ENCODE peak calls at places on chromosomes 12 and 14, in five cellular contexts. One of them, this sample, is unnamed.

GRCh38 chr12:110079477-110080400 is 31.4 kb upstream of the C12orf76 start:
- DNase-seq in H54: no peak
- DNase-seq in tibial nerve: peak; percentile 38
- DNase-seq in spleen: peak; percentile 89
- DNase-seq in HCT116: no peak
- DNase-seq in this sample: peak; percentile 37

GRCh38 chr12:131608740-131609665 is 101.9 kb upstream of the SFSWAP start:
- DNase-seq in tibial nerve: peak; percentile 69
- DNase-seq in spleen: peak; percentile 92
- DNase-seq in H54: peak; percentile 88
- DNase-seq in HCT116: peak; percentile 43
- DNase-seq in this sample: peak; percentile 14

GRCh38 chr14:53010193-53010592 is 59.3 kb upstream of the FERMT2 start:
- DNase-seq in spleen: no peak
- DNase-seq in H54: no peak
- DNase-seq in HCT116: no peak
- DNase-seq in tibial nerve: no peak
- DNase-seq in this sample: no peak

GRCh38 chr14:88848571-88848970 is 24.1 kb downstream of the TTC8 start:
- DNase-seq in spleen: no peak
- DNase-seq in HCT116: no peak
- DNase-seq in H54: no peak
- DNase-seq in tibial nerve: no peak
- DNase-seq in this sample: no peak

GRCh38 chr12:45483571-45483970 is 245.9 kb upstream of the ARID2 start:
- DNase-seq in H54: no peak
- DNase-seq in HCT116: no peak
- DNase-seq in spleen: no peak
- DNase-seq in tibial nerve: no peak
- DNase-seq in this sample: no peak

GRCh38 chr12:67702136-67702535 is 53.6 kb downstream of the DYRK2 start:
- DNase-seq in HCT116: no peak
- DNase-seq in tibial nerve: no peak
- DNase-seq in spleen: no peak
- DNase-seq in H54: no peak
- DNase-seq in this sample: no peak

GRCh38 chr14:20690848-20691640 is 2.5 kb downstream of the ANG start:
- DNase-seq in H54: no peak
- DNase-seq in HCT116: peak; percentile 60
- DNase-seq in spleen: no peak
- DNase-seq in tibial nerve: no peak
- DNase-seq in this sample: peak; percentile 77

GRCh38 chr14:100914597-100915021 is 11.1 kb upstream of the RTL1 start:
- DNase-seq in tibial nerve: no peak
- DNase-seq in HCT116: no peak
- DNase-seq in spleen: no peak
- DNase-seq in H54: no peak
- DNase-seq in this sample: peak; percentile 79

GRCh38 chr12:125229878-125230530 is 164.8 kb downstream of the AACS start:
- DNase-seq in tibial nerve: no peak
- DNase-seq in spleen: no peak
- DNase-seq in HCT116: no peak
- DNase-seq in H54: no peak
- DNase-seq in this sample: no peak

GRCh38 chr12:121711925-121712461 is 559 bp upstream of the TMEM120B start:
- DNase-seq in HCT116: no peak
- DNase-seq in spleen: peak; percentile 80
- DNase-seq in tibial nerve: no peak
- DNase-seq in H54: no peak
- DNase-seq in this sample: no peak

GRCh38 chr12:16300706-16301105 is 23.2 kb upstream of the SLC15A5 start:
- DNase-seq in spleen: no peak
- DNase-seq in tibial nerve: peak; percentile 14
- DNase-seq in H54: no peak
- DNase-seq in HCT116: no peak
- DNase-seq in this sample: no peak

GRCh38 chr14:101010293-101010692 is 106.8 kb upstream of the RTL1 start:
- DNase-seq in H54: no peak
- DNase-seq in spleen: peak; percentile 39
- DNase-seq in HCT116: no peak
- DNase-seq in tibial nerve: no peak
- DNase-seq in this sample: no peak

GRCh38 chr12:113456761-113457160 is 14.9 kb downstream of the LHX5 start:
- DNase-seq in H54: no peak
- DNase-seq in HCT116: no peak
- DNase-seq in spleen: no peak
- DNase-seq in tibial nerve: no peak
- DNase-seq in this sample: no peak

GRCh38 chr14:62378057-62378456 is 615.8 kb downstream of the SNAPC1 start:
- DNase-seq in spleen: no peak
- DNase-seq in H54: no peak
- DNase-seq in tibial nerve: no peak
- DNase-seq in HCT116: no peak
- DNase-seq in this sample: no peak

DNA sequence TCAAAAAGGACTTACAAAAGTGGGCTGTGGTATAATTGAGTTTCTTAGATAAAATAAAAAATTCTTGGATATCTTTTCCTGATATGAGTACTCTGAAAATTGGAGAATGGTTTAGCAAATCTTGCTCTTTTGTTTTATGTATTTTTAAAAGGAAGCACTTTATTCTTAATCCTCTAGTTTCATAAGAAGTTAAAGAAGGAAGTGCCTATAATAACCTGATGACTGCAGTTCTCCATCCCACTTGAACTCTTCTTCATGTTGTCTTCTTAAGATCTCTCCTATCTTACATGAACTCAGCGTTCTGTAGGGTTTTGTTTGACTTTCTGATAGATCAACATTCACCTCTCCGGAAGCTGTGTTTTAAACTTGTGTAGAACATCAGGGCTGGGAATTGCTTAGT is 271.0 kb downstream of the ERC1 start:
- DNase-seq in HCT116: no peak
- DNase-seq in spleen: no peak
- DNase-seq in H54: no peak
- DNase-seq in tibial nerve: no peak
- DNase-seq in this sample: no peak
- TF ChIP-seq POLR2A in HCT116: no peak
- TF ChIP-seq POLR2A in spleen: no peak
- TF ChIP-seq POLR2A in H54: no peak
- TF ChIP-seq POLR2A in tibial nerve: no peak
- TF ChIP-seq POLR2A in this sample: no peak

DNA sequence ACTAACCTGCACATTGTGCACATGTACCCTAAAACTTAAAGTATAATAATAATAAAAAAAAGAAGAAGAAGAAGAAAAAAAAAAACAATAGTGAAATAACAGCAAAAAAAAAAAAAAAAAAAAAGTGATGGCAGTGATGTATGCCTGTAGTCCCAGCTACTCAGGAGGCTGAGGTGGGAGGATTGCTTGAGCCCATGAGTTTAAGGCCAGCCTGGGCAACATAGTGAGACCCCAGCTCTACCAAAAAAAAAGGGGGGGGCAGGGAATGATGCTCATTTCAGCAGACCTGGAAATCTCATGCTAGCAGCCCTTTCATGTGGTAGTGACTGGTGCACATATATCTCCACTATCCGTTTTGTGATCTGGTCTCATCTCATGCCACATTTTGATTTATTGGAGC is 20.8 kb downstream of the TRAFD1 start:
- DNase-seq in HCT116: no peak
- DNase-seq in H54: no peak
- DNase-seq in spleen: no peak
- DNase-seq in tibial nerve: no peak
- DNase-seq in this sample: no peak
- TF ChIP-seq POLR2A in HCT116: no peak
- TF ChIP-seq POLR2A in H54: no peak
- TF ChIP-seq POLR2A in spleen: no peak
- TF ChIP-seq POLR2A in tibial nerve: no peak
- TF ChIP-seq POLR2A in this sample: no peak

GRCh38 chr12:59119676-59120075 is 199.4 kb upstream of the LRIG3 start:
- DNase-seq in HCT116: no peak
- DNase-seq in tibial nerve: no peak
- DNase-seq in H54: no peak
- DNase-seq in spleen: no peak
- DNase-seq in this sample: no peak
- TF ChIP-seq POLR2A in HCT116: no peak
- TF ChIP-seq POLR2A in tibial nerve: no peak
- TF ChIP-seq POLR2A in H54: no peak
- TF ChIP-seq POLR2A in spleen: no peak
- TF ChIP-seq POLR2A in this sample: no peak

GRCh38 chr12:128861226-128862016 is 8.1 kb downstream of the GLT1D1 start:
- DNase-seq in H54: no peak
- DNase-seq in spleen: no peak
- DNase-seq in HCT116: no peak
- DNase-seq in tibial nerve: no peak
- DNase-seq in this sample: no peak
- TF ChIP-seq POLR2A in H54: no peak
- TF ChIP-seq POLR2A in spleen: no peak
- TF ChIP-seq POLR2A in HCT116: no peak
- TF ChIP-seq POLR2A in tibial nerve: no peak
- TF ChIP-seq POLR2A in this sample: no peak

DNA sequence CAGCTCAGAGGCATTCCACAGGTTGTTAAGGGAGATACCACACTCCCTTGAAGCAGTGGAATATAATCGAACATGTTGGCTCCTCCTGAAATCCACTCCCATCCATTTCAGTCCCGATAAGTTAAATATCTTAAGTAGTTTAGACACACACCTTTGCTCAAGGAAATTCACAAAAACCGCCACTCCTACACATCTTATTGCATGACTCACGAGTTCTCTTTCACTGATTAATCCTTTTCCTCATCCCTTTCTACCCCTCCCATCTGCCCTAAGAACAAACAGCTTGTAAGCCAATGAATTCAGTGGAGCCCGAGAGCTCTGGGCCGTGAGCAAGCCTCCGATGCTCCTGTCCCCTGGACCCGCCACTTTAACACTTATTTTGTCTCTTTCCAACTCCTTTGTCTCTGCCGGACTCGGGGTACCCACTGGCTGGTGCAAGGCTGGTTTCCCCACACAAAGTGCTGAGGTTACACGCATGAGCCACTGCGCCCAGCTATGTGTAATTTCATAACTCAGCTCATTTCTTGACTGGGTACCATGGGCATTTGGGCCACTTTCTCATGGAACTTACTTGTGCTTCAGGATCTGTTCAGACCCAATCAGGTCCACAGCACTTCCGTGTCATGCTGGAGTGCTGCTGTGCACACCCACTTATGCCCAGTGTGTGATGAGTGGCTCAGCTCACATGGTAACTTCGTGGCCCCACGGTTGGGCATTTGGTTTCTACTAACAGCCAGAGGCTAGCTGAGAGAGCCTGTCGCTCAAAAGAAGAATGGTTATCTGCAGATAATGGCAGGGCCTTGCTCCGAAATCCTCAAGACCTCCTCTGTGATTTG is 171.8 kb upstream of the ALG10B start:
- DNase-seq in spleen: no peak
- DNase-seq in H54: no peak
- DNase-seq in HCT116: no peak
- DNase-seq in tibial nerve: no peak
- DNase-seq in this sample: no peak
- TF ChIP-seq POLR2A in spleen: no peak
- TF ChIP-seq POLR2A in H54: no peak
- TF ChIP-seq POLR2A in HCT116: no peak
- TF ChIP-seq POLR2A in tibial nerve: no peak
- TF ChIP-seq POLR2A in this sample: no peak

GRCh38 chr12:93443576-93443975 is 1.8 kb upstream of the UBE2N start:
- DNase-seq in HCT116: no peak
- DNase-seq in H54: no peak
- DNase-seq in spleen: no peak
- DNase-seq in tibial nerve: no peak
- DNase-seq in this sample: no peak

GRCh38 chr12:93440043-93440835 is 1.5 kb downstream of the UBE2N start:
- DNase-seq in HCT116: no peak
- DNase-seq in H54: no peak
- DNase-seq in spleen: no peak
- DNase-seq in tibial nerve: no peak
- DNase-seq in this sample: peak; percentile 21

GRCh38 chr12:93441111-93441616 is 583 bp downstream of the UBE2N start:
- DNase-seq in tibial nerve: no peak
- DNase-seq in H54: no peak
- DNase-seq in HCT116: no peak
- DNase-seq in spleen: peak; percentile 92
- DNase-seq in this sample: peak; percentile 31

GRCh38 chr12:93441617-93442410 is at the start of gene UBE2N:
- DNase-seq in H54: peak; percentile 86
- DNase-seq in tibial nerve: peak; percentile 86
- DNase-seq in HCT116: peak; percentile 88
- DNase-seq in spleen: peak; percentile 100
- DNase-seq in this sample: peak; percentile 96

DNA sequence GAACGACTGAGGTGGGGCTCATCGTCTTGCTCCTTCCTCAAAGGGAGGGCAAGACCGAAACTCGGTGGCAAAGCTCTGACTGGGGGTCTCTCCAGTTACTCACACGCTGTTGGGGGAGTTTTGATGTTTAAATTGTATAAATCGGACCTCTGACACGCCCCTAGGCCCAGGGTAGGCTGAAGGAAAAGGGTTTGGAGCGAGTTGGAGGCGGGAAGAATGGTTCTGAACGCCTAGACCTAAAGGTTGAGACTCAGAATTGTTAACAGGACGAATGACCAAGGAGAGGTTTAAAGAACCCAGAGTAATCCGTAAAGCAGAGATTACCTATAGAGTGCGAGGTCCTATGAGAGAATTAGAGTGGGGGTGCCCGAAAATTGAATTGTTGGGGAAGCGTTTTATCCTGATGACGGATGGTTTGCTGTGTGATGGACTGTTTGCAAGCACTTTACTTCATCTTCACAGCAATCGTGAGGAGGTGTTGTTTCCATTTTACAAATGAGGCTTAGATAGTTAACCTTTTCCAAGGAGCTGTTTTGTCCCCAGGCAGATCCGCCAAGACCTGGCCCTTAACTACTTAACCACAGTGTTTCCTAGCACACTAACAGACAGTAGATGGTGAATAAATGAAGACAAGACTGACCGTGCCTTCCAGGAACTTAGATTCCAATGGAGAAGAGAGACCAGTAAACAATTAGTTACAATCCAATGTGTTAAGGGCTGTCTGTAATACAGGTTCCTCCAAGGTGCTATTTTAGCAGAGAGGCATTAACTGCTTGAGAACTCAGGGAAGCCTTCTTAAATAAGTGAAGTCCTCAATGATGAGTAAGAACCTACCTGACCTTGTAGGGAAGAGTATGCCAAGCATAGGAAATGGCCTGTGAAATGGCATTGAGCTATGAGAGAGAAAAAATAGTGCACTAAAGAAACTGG is 929 bp upstream of the UBE2N start:
- DNase-seq in tibial nerve: no peak
- DNase-seq in HCT116: no peak
- DNase-seq in spleen: no peak
- DNase-seq in H54: no peak
- DNase-seq in this sample: no peak
- TF ChIP-seq POLR2A in tibial nerve: no peak
- TF ChIP-seq POLR2A in HCT116: no peak
- TF ChIP-seq POLR2A in spleen: no peak
- TF ChIP-seq POLR2A in H54: no peak
- TF ChIP-seq POLR2A in this sample: no peak